ENCODE peak calls at places on chromosomes 1 and 21, in nine cellular contexts. One of them, this sample, is unnamed.

GRCh38 chr1:232040260-232040659 is 413.7 kb downstream of the DISC1 start:
- DNase-seq in MM.1S: no peak
- DNase-seq in K562: no peak
- DNase-seq in mesenchymal stem cell: no peak
- DNase-seq in mesendoderm: no peak
- DNase-seq in fibroblast of lung: no peak
- DNase-seq in NT2/D1: no peak
- DNase-seq in colonic mucosa: no peak
- DNase-seq in neural progenitor cell: no peak
- DNase-seq in this sample: no peak

GRCh38 chr1:42328047-42328625 is 6.9 kb downstream of the FOXJ3 start:
- DNase-seq in MM.1S: no peak
- DNase-seq in NT2/D1: no peak
- DNase-seq in neural progenitor cell: no peak
- DNase-seq in K562: peak; percentile 40
- DNase-seq in fibroblast of lung: no peak
- DNase-seq in colonic mucosa: no peak
- DNase-seq in mesendoderm: no peak
- DNase-seq in mesenchymal stem cell: no peak
- DNase-seq in this sample: no peak

GRCh38 chr1:218209351-218209861 is 75.7 kb upstream of the RRP15 start:
- DNase-seq in NT2/D1: no peak
- DNase-seq in mesendoderm: no peak
- DNase-seq in MM.1S: no peak
- DNase-seq in K562: no peak
- DNase-seq in colonic mucosa: no peak
- DNase-seq in mesenchymal stem cell: peak; percentile 58
- DNase-seq in neural progenitor cell: no peak
- DNase-seq in fibroblast of lung: peak; percentile 79
- DNase-seq in this sample: peak; percentile 4

GRCh38 chr1:117669572-117669971 is 63.7 kb downstream of the TENT5C start:
- DNase-seq in fibroblast of lung: no peak
- DNase-seq in mesendoderm: no peak
- DNase-seq in NT2/D1: no peak
- DNase-seq in MM.1S: no peak
- DNase-seq in mesenchymal stem cell: no peak
- DNase-seq in K562: no peak
- DNase-seq in neural progenitor cell: no peak
- DNase-seq in colonic mucosa: peak; percentile 17
- DNase-seq in this sample: no peak

GRCh38 chr1:87404306-87404705 is 75.6 kb downstream of the LMO4 start:
- DNase-seq in colonic mucosa: no peak
- DNase-seq in NT2/D1: no peak
- DNase-seq in MM.1S: no peak
- DNase-seq in mesenchymal stem cell: no peak
- DNase-seq in mesendoderm: no peak
- DNase-seq in neural progenitor cell: no peak
- DNase-seq in K562: no peak
- DNase-seq in fibroblast of lung: no peak
- DNase-seq in this sample: no peak

GRCh38 chr1:14919755-14920154 is 233.8 kb upstream of the TMEM51 start:
- DNase-seq in fibroblast of lung: no peak
- DNase-seq in NT2/D1: no peak
- DNase-seq in K562: no peak
- DNase-seq in mesenchymal stem cell: no peak
- DNase-seq in mesendoderm: no peak
- DNase-seq in neural progenitor cell: no peak
- DNase-seq in colonic mucosa: no peak
- DNase-seq in MM.1S: no peak
- DNase-seq in this sample: no peak

GRCh38 chr1:180530501-180530900 is 28.1 kb upstream of the ACBD6 start:
- DNase-seq in mesenchymal stem cell: peak; percentile 86
- DNase-seq in fibroblast of lung: peak; percentile 94
- DNase-seq in colonic mucosa: peak; percentile 20
- DNase-seq in MM.1S: no peak
- DNase-seq in mesendoderm: peak; percentile 20
- DNase-seq in neural progenitor cell: no peak
- DNase-seq in NT2/D1: no peak
- DNase-seq in K562: no peak
- DNase-seq in this sample: peak; percentile 57

GRCh38 chr21:27564684-27565280 is 597.9 kb upstream of the ADAMTS5 start:
- DNase-seq in K562: peak; percentile 6
- DNase-seq in neural progenitor cell: peak; percentile 63
- DNase-seq in NT2/D1: peak; percentile 57
- DNase-seq in colonic mucosa: peak; percentile 36
- DNase-seq in MM.1S: peak; percentile 40
- DNase-seq in mesendoderm: peak; percentile 65
- DNase-seq in fibroblast of lung: peak; percentile 40
- DNase-seq in mesenchymal stem cell: peak; percentile 58
- DNase-seq in this sample: no peak

GRCh38 chr1:244730153-244730933 is 77.4 kb downstream of the DESI2 start:
- DNase-seq in colonic mucosa: peak; percentile 40
- DNase-seq in mesenchymal stem cell: peak; percentile 48
- DNase-seq in fibroblast of lung: peak; percentile 70
- DNase-seq in MM.1S: no peak
- DNase-seq in NT2/D1: peak; percentile 43
- DNase-seq in neural progenitor cell: peak; percentile 63
- DNase-seq in K562: no peak
- DNase-seq in mesendoderm: peak; percentile 40
- DNase-seq in this sample: no peak

GRCh38 chr1:31750858-31751638 is 13.1 kb downstream of the ADGRB2 start:
- DNase-seq in NT2/D1: no peak
- DNase-seq in neural progenitor cell: no peak
- DNase-seq in mesenchymal stem cell: peak; percentile 69
- DNase-seq in K562: no peak
- DNase-seq in fibroblast of lung: peak; percentile 88
- DNase-seq in MM.1S: no peak
- DNase-seq in colonic mucosa: no peak
- DNase-seq in mesendoderm: peak; percentile 43
- DNase-seq in this sample: no peak

GRCh38 chr1:54329337-54329954 is 76.7 kb downstream of the SSBP3 start:
- DNase-seq in NT2/D1: no peak
- DNase-seq in mesenchymal stem cell: peak; percentile 44
- DNase-seq in MM.1S: no peak
- DNase-seq in mesendoderm: peak; percentile 79
- DNase-seq in neural progenitor cell: peak; percentile 74
- DNase-seq in colonic mucosa: no peak
- DNase-seq in K562: no peak
- DNase-seq in fibroblast of lung: no peak
- DNase-seq in this sample: no peak

GRCh38 chr1:246262281-246262680 is 244.8 kb downstream of the SMYD3 start:
- DNase-seq in neural progenitor cell: no peak
- DNase-seq in mesendoderm: no peak
- DNase-seq in colonic mucosa: no peak
- DNase-seq in MM.1S: no peak
- DNase-seq in K562: no peak
- DNase-seq in NT2/D1: no peak
- DNase-seq in fibroblast of lung: no peak
- DNase-seq in mesenchymal stem cell: no peak
- DNase-seq in this sample: no peak

GRCh38 chr1:239306426-239306825 is 79.9 kb upstream of the CHRM3 start:
- DNase-seq in mesendoderm: no peak
- DNase-seq in neural progenitor cell: no peak
- DNase-seq in K562: no peak
- DNase-seq in NT2/D1: no peak
- DNase-seq in mesenchymal stem cell: no peak
- DNase-seq in MM.1S: no peak
- DNase-seq in fibroblast of lung: no peak
- DNase-seq in colonic mucosa: no peak
- DNase-seq in this sample: no peak

GRCh38 chr1:175073054-175073453 is 5.4 kb downstream of the TNN start:
- DNase-seq in NT2/D1: no peak
- DNase-seq in MM.1S: no peak
- DNase-seq in fibroblast of lung: peak; percentile 8
- DNase-seq in K562: no peak
- DNase-seq in mesendoderm: no peak
- DNase-seq in colonic mucosa: no peak
- DNase-seq in neural progenitor cell: no peak
- DNase-seq in mesenchymal stem cell: peak; percentile 3
- DNase-seq in this sample: no peak

GRCh38 chr1:45518910-45519309 is 2.8 kb downstream of the PRDX1 start:
- DNase-seq in mesenchymal stem cell: no peak
- DNase-seq in K562: no peak
- DNase-seq in fibroblast of lung: peak; percentile 20
- DNase-seq in mesendoderm: no peak
- DNase-seq in MM.1S: peak; percentile 67
- DNase-seq in NT2/D1: no peak
- DNase-seq in colonic mucosa: no peak
- DNase-seq in neural progenitor cell: peak; percentile 39
- DNase-seq in this sample: no peak

GRCh38 chr1:34378968-34379729 is 202.4 kb downstream of the C1orf94 start:
- DNase-seq in fibroblast of lung: peak; percentile 59
- DNase-seq in mesenchymal stem cell: no peak
- DNase-seq in K562: peak; percentile 83
- DNase-seq in colonic mucosa: no peak
- DNase-seq in MM.1S: no peak
- DNase-seq in mesendoderm: peak; percentile 49
- DNase-seq in neural progenitor cell: no peak
- DNase-seq in NT2/D1: no peak
- DNase-seq in this sample: no peak

GRCh38 chr1:226371866-226372490 is 35.9 kb downstream of the PARP1 start:
- DNase-seq in MM.1S: no peak
- DNase-seq in colonic mucosa: no peak
- DNase-seq in mesendoderm: no peak
- DNase-seq in fibroblast of lung: no peak
- DNase-seq in NT2/D1: no peak
- DNase-seq in neural progenitor cell: no peak
- DNase-seq in K562: no peak
- DNase-seq in mesenchymal stem cell: no peak
- DNase-seq in this sample: no peak
- H3K4me1 ChIP-seq in MM.1S: no peaks in the 10 kb centered on the region
- H3K4me1 ChIP-seq in colonic mucosa: no peaks in the 10 kb centered on the region
- H3K4me1 ChIP-seq in mesendoderm: no peaks in the 10 kb centered on the region
- H3K4me1 ChIP-seq in fibroblast of lung: no peaks in the 10 kb centered on the region
- H3K4me1 ChIP-seq in NT2/D1: no peaks in the 10 kb centered on the region
- H3K4me1 ChIP-seq in neural progenitor cell: no peaks in the 10 kb centered on the region
- H3K4me1 ChIP-seq in K562: no peaks in the 10 kb centered on the region
- H3K4me1 ChIP-seq in mesenchymal stem cell: peaks cover 22% of the 10 kb centered on the region
- H3K4me1 ChIP-seq in this sample: no peaks in the 10 kb centered on the region

DNA sequence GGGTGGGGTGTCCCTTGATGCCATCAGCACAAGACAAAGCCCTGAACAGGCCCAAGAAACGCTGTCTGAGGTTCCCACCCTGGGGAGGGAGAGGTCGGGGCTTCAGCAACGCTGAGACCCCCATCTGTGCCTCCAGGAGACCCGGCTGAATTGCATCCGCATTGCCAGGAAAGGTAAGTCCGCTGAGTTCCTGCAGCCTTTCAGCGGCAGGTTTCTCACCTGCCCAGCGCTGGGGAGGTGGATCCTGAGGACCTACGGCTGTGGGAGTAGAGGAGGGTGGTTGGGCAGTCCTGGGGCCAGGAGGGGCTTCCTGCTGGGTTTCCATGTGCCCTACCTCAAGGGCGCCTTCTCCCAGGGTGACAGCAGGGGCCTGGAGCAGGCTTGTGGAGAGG is 47.5 kb downstream of the PTPRU start:
- DNase-seq in K562: no peak
- DNase-seq in mesendoderm: no peak
- DNase-seq in fibroblast of lung: no peak
- DNase-seq in MM.1S: no peak
- DNase-seq in neural progenitor cell: no peak
- DNase-seq in mesenchymal stem cell: no peak
- DNase-seq in NT2/D1: no peak
- DNase-seq in colonic mucosa: no peak
- DNase-seq in this sample: no peak
- H3K9ac ChIP-seq in K562: peak overlapping the region; percentile 27
- H3K9ac ChIP-seq in mesendoderm: peak overlapping the region; percentile 54
- H3K9ac ChIP-seq in fibroblast of lung: no peak overlapping the region
- H3K9ac ChIP-seq in MM.1S: no peak overlapping the region
- H3K9ac ChIP-seq in neural progenitor cell: peak overlapping the region; percentile 21
- H3K9ac ChIP-seq in mesenchymal stem cell: no peak overlapping the region
- H3K9ac ChIP-seq in NT2/D1: peak overlapping the region; percentile 65
- H3K9ac ChIP-seq in colonic mucosa: no peak overlapping the region
- H3K9ac ChIP-seq in this sample: no peak overlapping the region

GRCh38 chr1:18929686-18930085 is 26.8 kb downstream of the IFFO2 start:
- DNase-seq in mesenchymal stem cell: peak; percentile 96
- DNase-seq in neural progenitor cell: no peak
- DNase-seq in MM.1S: no peak
- DNase-seq in mesendoderm: no peak
- DNase-seq in NT2/D1: no peak
- DNase-seq in K562: no peak
- DNase-seq in colonic mucosa: no peak
- DNase-seq in fibroblast of lung: peak; percentile 89
- DNase-seq in this sample: no peak
- H3K4me1 ChIP-seq in mesenchymal stem cell: peaks cover 56% of the 10 kb centered on the region
- H3K4me1 ChIP-seq in neural progenitor cell: peaks cover 7% of the 10 kb centered on the region
- H3K4me1 ChIP-seq in MM.1S: peaks cover 54% of the 10 kb centered on the region
- H3K4me1 ChIP-seq in mesendoderm: peaks cover 9% of the 10 kb centered on the region
- H3K4me1 ChIP-seq in NT2/D1: peaks cover 22% of the 10 kb centered on the region
- H3K4me1 ChIP-seq in K562: peaks cover 19% of the 10 kb centered on the region
- H3K4me1 ChIP-seq in colonic mucosa: no peaks in the 10 kb centered on the region
- H3K4me1 ChIP-seq in fibroblast of lung: peaks cover 35% of the 10 kb centered on the region
- H3K4me1 ChIP-seq in this sample: peaks cover 79% of the 10 kb centered on the region

DNA sequence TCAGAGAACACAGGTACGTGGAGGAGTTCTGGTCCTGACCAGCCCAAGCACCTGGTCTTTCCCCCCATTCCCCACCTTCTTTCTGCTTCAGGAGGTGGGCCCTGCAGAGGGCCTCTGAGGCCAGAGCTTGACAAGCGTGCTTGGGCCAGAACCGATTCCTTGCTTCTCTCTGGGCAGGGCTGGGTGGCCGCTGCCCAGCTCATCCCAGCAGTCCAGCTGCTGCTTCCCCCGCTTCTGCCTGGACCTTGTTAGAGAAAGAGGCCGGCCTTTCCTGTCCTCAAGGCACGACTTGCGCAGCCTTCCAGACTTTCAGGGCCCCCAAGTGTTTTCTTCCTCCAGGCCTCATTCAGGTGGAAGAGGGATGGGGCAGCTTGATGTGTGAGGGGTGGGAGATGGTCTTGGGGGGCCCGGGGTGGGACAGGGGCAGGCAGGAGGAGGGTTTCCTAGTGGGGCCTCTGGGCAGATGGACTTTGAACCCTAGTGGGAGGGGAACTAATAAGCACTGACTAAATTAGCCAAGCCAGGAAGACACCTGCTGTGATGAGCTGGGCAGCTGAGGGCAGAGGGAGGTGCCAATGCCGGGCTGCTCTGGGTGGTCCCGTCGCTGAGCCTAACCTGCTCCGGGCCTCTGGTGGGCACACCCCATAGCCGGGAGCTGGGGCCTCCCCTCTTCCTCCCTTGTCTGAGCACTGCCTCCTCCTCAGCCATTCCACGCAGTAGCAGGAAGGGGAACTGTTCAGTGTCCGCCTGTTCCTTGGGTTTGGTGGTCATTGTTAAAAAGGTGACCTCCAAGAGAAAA is 36.5 kb downstream of the ARHGEF10L start:
- DNase-seq in NT2/D1: no peak
- DNase-seq in K562: no peak
- DNase-seq in mesendoderm: no peak
- DNase-seq in MM.1S: no peak
- DNase-seq in mesenchymal stem cell: no peak
- DNase-seq in neural progenitor cell: no peak
- DNase-seq in fibroblast of lung: no peak
- DNase-seq in colonic mucosa: peak; percentile 72
- DNase-seq in this sample: no peak
- H3K9ac ChIP-seq in NT2/D1: no peak overlapping the region
- H3K9ac ChIP-seq in K562: no peak overlapping the region
- H3K9ac ChIP-seq in mesendoderm: no peak overlapping the region
- H3K9ac ChIP-seq in MM.1S: no peak overlapping the region
- H3K9ac ChIP-seq in mesenchymal stem cell: peak overlapping the region; percentile 11
- H3K9ac ChIP-seq in neural progenitor cell: no peak overlapping the region
- H3K9ac ChIP-seq in fibroblast of lung: no peak overlapping the region
- H3K9ac ChIP-seq in colonic mucosa: peak overlapping the region; percentile 4
- H3K9ac ChIP-seq in this sample: no peak overlapping the region

GRCh38 chr21:15744926-15745325 is 15.1 kb downstream of the USP25 start:
- DNase-seq in fibroblast of lung: no peak
- DNase-seq in K562: peak; percentile 53
- DNase-seq in colonic mucosa: no peak
- DNase-seq in mesenchymal stem cell: no peak
- DNase-seq in NT2/D1: no peak
- DNase-seq in neural progenitor cell: no peak
- DNase-seq in mesendoderm: no peak
- DNase-seq in MM.1S: no peak
- DNase-seq in this sample: no peak
- H3K4me1 ChIP-seq in fibroblast of lung: peaks cover 2% of the 10 kb centered on the region
- H3K4me1 ChIP-seq in K562: peaks cover 44% of the 10 kb centered on the region
- H3K4me1 ChIP-seq in colonic mucosa: peaks cover 11% of the 10 kb centered on the region
- H3K4me1 ChIP-seq in mesenchymal stem cell: peaks cover 6% of the 10 kb centered on the region
- H3K4me1 ChIP-seq in NT2/D1: peaks cover 8% of the 10 kb centered on the region
- H3K4me1 ChIP-seq in neural progenitor cell: peaks cover 20% of the 10 kb centered on the region
- H3K4me1 ChIP-seq in mesendoderm: peaks cover 7% of the 10 kb centered on the region
- H3K4me1 ChIP-seq in MM.1S: no peaks in the 10 kb centered on the region
- H3K4me1 ChIP-seq in this sample: peaks cover 20% of the 10 kb centered on the region

This sample was measured in keratinocyte.